ENCODE peak calls at places on chromosomes 11 and 22, in eight cellular contexts. O is upper lobe of right lung; F is heart right ventricle; T is thoracic aorta; D is CD8-positive, alpha-beta memory T cell; J is heart left ventricle; V is brain microvascular endothelial cell; E is CD4-positive, alpha-beta memory T cell. Z is an unnamed sample. For H3K36me3, the result is how much of the 10 kb centered on the place peaks cover.

GRCh38 chr11:111633248-111633647 is 31.0 kb downstream of the SIK2 start:
- DNase-seq in O (no peak), F (no peak), T (no peak), D (no peak), J (no peak), V (no peak), E (no peak), Z (no peak)

GRCh38 chr11:108394744-108395284 is 72.5 kb downstream of the C11orf65 start:
- DNase-seq in O (no peak), F (no peak), T (no peak), D (no peak), J (no peak), V (no peak), E (no peak), Z (no peak)

GRCh38 chr11:70174846-70175764 is 28.0 kb upstream of the FADD start:
- DNase-seq in O (no peak), F (no peak), T (no peak), D (no peak), J (no peak), V (no peak), E (no peak), Z (no peak)

GRCh38 chr11:41486436-41486835 is 27.0 kb upstream of the LRRC4C start:
- DNase-seq in O (no peak), F (no peak), T (no peak), D (no peak), J (no peak), V (peak), E (no peak), Z (peak)

GRCh38 chr22:41526802-41527799 is 17.2 kb downstream of the POLR3H start:
- DNase-seq in O (no peak), F (peak), T (no peak), D (peak), J (no peak), V (no peak), E (peak), Z (no peak)

GRCh38 chr22:46537221-46537945 is at the start of gene CELSR1:
- DNase-seq in O (peak), F (no peak), T (no peak), D (no peak), J (no peak), V (no peak), E (no peak), Z (no peak)

GRCh38 chr11:116791002-116791812 is 472 bp downstream of the APOA5 start:
- DNase-seq in O (peak), F (peak), T (peak), D (peak), J (peak), V (peak), E (peak), Z (peak)

GRCh38 chr11:24622262-24622661 is 125.4 kb downstream of the LUZP2 start:
- DNase-seq in O (no peak), F (no peak), T (no peak), D (no peak), J (no peak), V (no peak), E (no peak), Z (no peak)

GRCh38 chr11:116335078-116335477 is 437.7 kb downstream of the BUD13 start:
- DNase-seq in O (no peak), F (no peak), T (no peak), D (no peak), J (no peak), V (no peak), E (no peak), Z (no peak)

GRCh38 chr11:66017354-66017753 is 5.5 kb downstream of the CST6 start:
- DNase-seq in O (no peak), F (no peak), T (no peak), D (no peak), J (no peak), V (no peak), E (no peak), Z (no peak)

GRCh38 chr11:113160652-113161051 is 153.7 kb upstream of the TTC12 start:
- DNase-seq in O (no peak), F (no peak), T (no peak), D (no peak), J (no peak), V (no peak), E (no peak), Z (no peak)

GRCh38 chr11:99693941-99694492 is 673.3 kb downstream of the CNTN5 start:
- DNase-seq in O (no peak), F (no peak), T (no peak), D (no peak), J (no peak), V (peak), E (no peak), Z (peak)

GRCh38 chr11:57340228-57340627 is 2.1 kb downstream of the P2RX3 start:
- DNase-seq in O (no peak), F (no peak), T (no peak), D (peak), J (no peak), V (no peak), E (no peak), Z (no peak)

GRCh38 chr11:119372260-119373058 is 9.0 kb downstream of the USP2 start:
- DNase-seq in O (peak), F (no peak), T (no peak), D (no peak), J (peak), V (no peak), E (no peak), Z (no peak)

GRCh38 chr11:44315947-44316387 is 6.0 kb upstream of the ALX4 start:
- DNase-seq in O (peak), F (no peak), T (no peak), D (no peak), J (no peak), V (peak), E (no peak), Z (peak)

GRCh38 chr11:65594991-65595920 is at the start of gene KCNK7:
- DNase-seq in O (no peak), F (no peak), T (no peak), D (no peak), J (no peak), V (no peak), E (no peak), Z (no peak)

GRCh38 chr11:126282361-126282741 is 542 bp upstream of the TIRAP start:
- DNase-seq in O (peak), F (peak), T (no peak), D (peak), J (peak), V (peak), E (peak), Z (peak)

DNA sequence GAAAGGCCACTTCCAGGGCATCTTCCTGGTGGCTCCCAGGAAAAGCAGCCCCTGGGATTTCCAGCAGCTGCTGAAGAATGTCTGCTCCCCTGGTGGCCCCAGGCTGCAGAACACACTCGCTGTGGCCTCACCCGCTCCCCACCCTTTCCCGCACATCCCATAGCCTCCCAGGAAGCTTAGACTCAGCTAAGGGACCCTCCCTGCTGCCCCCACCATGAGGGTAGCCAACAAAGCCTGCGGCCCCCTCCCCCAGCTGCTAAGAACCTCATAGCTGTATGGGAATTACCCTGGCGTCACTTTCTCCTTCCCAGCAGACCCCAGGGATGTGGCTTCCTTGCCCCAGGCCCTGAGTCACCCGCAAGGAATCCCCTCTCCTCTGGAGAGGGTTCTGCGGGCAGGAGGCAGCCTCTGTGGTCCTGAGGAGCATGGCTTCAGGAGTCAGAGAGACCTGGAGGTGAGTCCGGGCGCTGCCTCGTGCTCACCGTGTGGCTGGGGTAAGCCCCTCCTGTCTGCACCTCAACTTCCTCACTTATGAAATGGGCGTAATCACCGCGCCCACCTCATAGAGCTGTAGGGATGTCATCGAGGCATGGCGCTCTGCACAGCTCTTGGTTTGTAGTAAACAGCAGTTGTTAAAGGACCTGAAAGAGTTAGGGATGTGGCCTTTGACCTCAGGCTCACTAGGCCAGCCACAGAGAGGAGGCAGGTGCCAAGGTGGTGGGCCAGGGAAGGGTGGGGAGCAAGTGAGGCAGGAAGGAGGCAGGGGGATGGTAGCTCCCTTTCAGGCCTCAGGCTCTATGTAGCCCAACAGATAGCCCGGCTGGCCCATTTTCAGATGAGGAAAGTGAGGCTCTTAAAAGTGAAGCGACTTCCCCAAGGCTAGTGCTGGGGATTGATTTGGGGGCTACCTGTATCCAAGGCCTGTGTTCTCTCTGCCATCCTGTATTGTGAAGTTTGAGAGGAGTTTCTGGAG is 71.2 kb downstream of the LRRC32 start:
- DNase-seq in O (peak), F (peak), T (no peak), D (peak), J (no peak), V (peak), E (no peak), Z (no peak)
- H3K4me3 ChIP-seq in O (no peak), F (no peak), T (no peak), D (no peak), J (no peak), V (peak), E (no peak), Z (no peak)

GRCh38 chr22:27111796-27112195 is 454.4 kb downstream of the MIAT start:
- DNase-seq in O (no peak), F (no peak), T (no peak), D (no peak), J (no peak), V (no peak), E (no peak), Z (no peak)
- H3K36me3 ChIP-seq in O (under half), F (under half), T (under half), D (under half), J (under half), V (under half), E (under half), Z (under half)

GRCh38 chr22:20430101-20430640 is 7.5 kb downstream of the SCARF2 start:
- DNase-seq in O (peak), F (no peak), T (no peak), D (peak), J (peak), V (no peak), E (no peak), Z (no peak)

GRCh38 chr22:20428496-20429253 is 8.9 kb downstream of the SCARF2 start:
- DNase-seq in O (no peak), F (no peak), T (no peak), D (peak), J (peak), V (no peak), E (no peak), Z (no peak)

GRCh38 chr22:20430641-20431519 is 6.7 kb downstream of the SCARF2 start:
- DNase-seq in O (peak), F (peak), T (no peak), D (peak), J (peak), V (no peak), E (peak), Z (no peak)

GRCh38 chr22:20427945-20428417 is 9.6 kb downstream of the SCARF2 start:
- DNase-seq in O (peak), F (no peak), T (no peak), D (peak), J (peak), V (no peak), E (no peak), Z (no peak)

DNA sequence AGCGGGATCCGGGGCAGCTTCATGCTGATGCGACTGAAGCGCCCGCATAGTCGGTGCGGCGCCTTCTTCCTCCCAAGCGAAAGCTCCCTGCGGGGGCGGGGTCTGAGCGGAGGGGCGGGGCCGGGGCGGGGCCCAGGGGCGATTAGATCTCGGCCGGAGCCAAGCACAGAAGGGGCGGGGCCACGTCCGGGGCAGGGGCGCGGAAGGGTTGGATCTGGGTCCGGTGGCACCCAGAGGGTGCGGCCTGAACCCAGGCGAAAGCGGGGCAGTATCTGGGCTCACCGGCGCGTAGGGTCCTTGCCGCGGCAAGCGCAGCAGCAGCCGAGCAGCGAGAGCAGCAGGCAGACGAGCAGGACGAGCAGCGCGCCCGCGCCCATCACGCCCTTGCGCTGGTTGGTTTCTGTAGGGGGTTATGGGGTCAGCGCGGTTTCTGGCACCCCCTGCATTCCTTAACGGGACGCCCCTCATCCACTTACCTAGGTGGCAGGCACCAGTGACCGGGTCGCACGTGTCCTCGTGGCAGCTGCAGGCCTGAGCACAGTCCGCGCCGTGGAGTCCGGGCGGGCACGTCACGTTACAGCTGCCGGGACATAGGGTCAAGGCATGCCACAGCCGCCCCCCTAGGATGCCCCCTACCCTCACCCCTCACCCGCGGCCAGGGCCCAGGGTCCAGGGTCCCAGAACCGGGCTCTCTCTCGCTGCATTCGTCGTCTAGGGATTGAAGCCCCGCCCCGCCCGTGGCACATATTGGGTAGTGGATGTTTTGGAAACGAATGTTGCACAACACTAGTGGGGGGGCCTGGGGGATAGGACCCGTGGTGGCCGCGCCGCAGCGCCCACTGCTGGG is 8.1 kb downstream of the SCARF2 start:
- DNase-seq in O (peak), F (peak), T (no peak), D (peak), J (peak), V (no peak), E (peak), Z (no peak)
- H3K4me3 ChIP-seq in O (peak), F (peak), T (peak), D (peak), J (peak), V (no peak), E (peak), Z (no peak)

GRCh38 chr22:45051419-45051818 is 41.6 kb upstream of the PHF21B start:
- DNase-seq in O (no peak), F (no peak), T (no peak), D (no peak), J (no peak), V (no peak), E (no peak), Z (no peak)
- H3K36me3 ChIP-seq in O (under half), F (under half), T (under half), D (under half), J (under half), V (under half), E (under half), Z (under half)

DNA sequence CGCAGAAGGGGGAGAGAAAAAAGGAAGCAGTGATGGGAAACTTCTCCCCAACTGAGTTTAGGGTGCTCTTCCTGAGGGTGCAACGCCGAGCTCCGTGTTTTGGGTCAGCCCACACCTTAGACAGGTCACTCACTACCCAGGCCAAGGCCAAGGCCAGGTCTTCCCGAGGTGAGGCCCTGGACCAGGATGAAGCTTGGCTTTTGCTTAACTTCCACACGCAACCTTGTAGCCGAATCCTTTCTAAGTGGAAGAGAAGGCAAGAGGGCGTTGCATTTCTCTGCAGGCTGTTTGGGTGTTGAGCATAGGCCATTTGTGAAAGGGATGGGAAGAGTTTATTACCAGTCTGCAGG is 1.4 kb downstream of the KREMEN1 start:
- DNase-seq in O (no peak), F (no peak), T (no peak), D (no peak), J (no peak), V (no peak), E (no peak), Z (no peak)
- H3K4me3 ChIP-seq in O (peak), F (peak), T (peak), D (peak), J (peak), V (no peak), E (no peak), Z (no peak)

GRCh38 chr11:33476945-33477584 is 219.9 kb downstream of the HIPK3 start:
- DNase-seq in O (no peak), F (no peak), T (no peak), D (no peak), J (no peak), V (peak), E (no peak), Z (no peak)
- H3K36me3 ChIP-seq in O (under half), F (under half), T (under half), D (under half), J (under half), V (under half), E (under half), Z (under half)

GRCh38 chr11:74684661-74685060 is 46.6 kb downstream of the CHRDL2 start:
- DNase-seq in O (peak), F (no peak), T (no peak), D (no peak), J (no peak), V (no peak), E (no peak), Z (no peak)

GRCh38 chr11:74683279-74683871 is 47.9 kb downstream of the CHRDL2 start:
- DNase-seq in O (peak), F (peak), T (no peak), D (no peak), J (no peak), V (no peak), E (no peak), Z (no peak)

GRCh38 chr11:74683941-74684481 is 47.2 kb downstream of the CHRDL2 start:
- DNase-seq in O (peak), F (no peak), T (no peak), D (no peak), J (no peak), V (no peak), E (no peak), Z (no peak)

GRCh38 chr11:74681686-74682651 is 49.3 kb downstream of the CHRDL2 start:
- DNase-seq in O (peak), F (peak), T (no peak), D (no peak), J (no peak), V (no peak), E (no peak), Z (no peak)

DNA sequence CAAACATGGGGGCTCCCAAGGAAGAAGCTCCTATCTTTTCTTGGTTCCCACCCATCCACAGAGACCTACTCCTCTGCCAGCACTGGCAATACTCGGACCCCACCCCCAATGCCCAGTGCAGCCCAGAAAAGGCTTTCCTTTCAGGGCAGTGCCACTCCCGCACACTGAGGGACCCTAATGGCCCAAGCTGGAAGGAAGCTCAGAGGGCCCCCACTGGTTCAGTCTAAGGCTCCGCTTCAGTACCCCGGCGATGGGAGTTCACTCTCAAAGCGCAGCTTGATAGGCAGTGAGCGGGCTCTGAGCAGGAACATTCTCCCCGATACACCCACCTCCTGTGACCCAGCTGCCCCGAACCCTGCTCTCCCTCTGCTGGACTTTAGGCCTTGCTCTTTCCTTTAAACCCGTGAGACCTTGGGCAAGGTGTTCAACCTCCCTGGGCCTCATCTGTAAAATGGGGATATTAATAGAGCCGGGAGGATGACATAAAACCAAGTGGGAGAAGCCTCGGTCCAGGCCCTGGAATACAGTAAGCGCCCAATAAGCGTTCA is 48.4 kb downstream of the CHRDL2 start:
- DNase-seq in O (peak), F (no peak), T (no peak), D (no peak), J (no peak), V (no peak), E (no peak), Z (no peak)
- H3K4me3 ChIP-seq in O (peak), F (peak), T (peak), D (no peak), J (peak), V (peak), E (no peak), Z (no peak)

DNA sequence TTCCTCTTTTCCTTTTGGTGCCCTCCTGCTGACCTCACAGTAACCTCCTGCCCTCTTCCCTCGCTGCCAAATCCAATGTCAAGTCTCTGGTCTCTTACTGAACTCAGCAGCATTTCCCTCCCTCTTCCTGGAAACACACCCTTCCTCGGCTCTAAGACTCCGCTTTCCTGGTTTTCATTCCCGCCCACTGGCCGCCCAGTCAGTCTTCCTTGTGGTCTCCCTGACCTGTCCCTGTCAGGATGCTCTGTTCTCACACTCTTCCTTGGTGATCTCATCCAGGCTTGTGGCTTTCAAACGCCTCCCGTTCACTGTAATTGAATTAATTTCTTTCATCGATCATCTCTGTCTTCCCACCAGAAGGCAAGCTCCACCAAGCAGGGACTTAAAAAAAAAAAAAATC is 33.5 kb downstream of the MYO18B start:
- DNase-seq in O (no peak), F (no peak), T (no peak), D (no peak), J (no peak), V (peak), E (no peak), Z (no peak)
- H3K36me3 ChIP-seq in O (under half), F (half or more), T (under half), D (under half), J (under half), V (under half), E (under half), Z (under half)

DNA sequence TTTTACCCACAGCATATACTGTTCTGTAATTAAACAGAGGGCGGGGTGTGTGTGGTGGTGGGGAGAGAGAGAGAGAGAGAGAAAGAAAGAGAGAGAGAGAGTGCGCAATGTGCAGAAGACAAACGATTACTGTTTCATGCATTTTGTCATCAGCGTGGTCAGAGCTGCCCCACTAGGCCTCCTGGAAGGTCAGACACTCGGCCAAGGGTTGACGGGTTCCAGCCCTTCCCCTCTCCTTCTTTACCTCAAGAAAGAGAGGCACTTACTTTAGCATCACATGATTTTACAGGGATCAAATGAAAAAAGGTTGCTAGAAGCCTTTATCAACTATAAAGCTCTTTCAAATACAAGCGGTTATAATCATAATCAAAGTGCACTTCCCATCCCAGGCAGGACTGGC is 269.2 kb upstream of the SORL1-AS1 start:
- DNase-seq in O (no peak), F (no peak), T (no peak), D (no peak), J (no peak), V (no peak), E (no peak), Z (no peak)
- H3K4me3 ChIP-seq in O (peak), F (peak), T (peak), D (no peak), J (peak), V (peak), E (no peak), Z (no peak)

GRCh38 chr22:31425331-31426050 is 26.1 kb downstream of the DRG1 start:
- DNase-seq in O (no peak), F (no peak), T (no peak), D (no peak), J (no peak), V (no peak), E (no peak), Z (no peak)
- H3K36me3 ChIP-seq in O (half or more), F (half or more), T (half or more), D (under half), J (half or more), V (half or more), E (half or more), Z (half or more)